ENCODE peak calls at places on chromosomes 5 and 9, in eight cellular contexts. One of them, this sample, is unnamed.

GRCh38 chr9:99234618-99235017 is 12.5 kb downstream of the SEC61B start:
- DNase-seq in heart right ventricle: no peak
- DNase-seq in cardiac fibroblast: no peak
- DNase-seq in epithelial cell of esophagus: no peak
- DNase-seq in WERI-Rb-1: no peak
- DNase-seq in coronary artery: no peak
- DNase-seq in aorta: no peak
- DNase-seq in heart left ventricle: no peak
- DNase-seq in this sample: no peak

GRCh38 chr9:4837768-4838546 is 45.2 kb downstream of the RCL1 start:
- DNase-seq in cardiac fibroblast: peak; percentile 93
- DNase-seq in WERI-Rb-1: no peak
- DNase-seq in epithelial cell of esophagus: no peak
- DNase-seq in heart left ventricle: no peak
- DNase-seq in aorta: peak; percentile 53
- DNase-seq in heart right ventricle: no peak
- DNase-seq in coronary artery: peak; percentile 79
- DNase-seq in this sample: no peak

GRCh38 chr9:135082536-135082935 is 4.9 kb upstream of the OLFM1 start:
- DNase-seq in aorta: no peak
- DNase-seq in epithelial cell of esophagus: no peak
- DNase-seq in cardiac fibroblast: no peak
- DNase-seq in WERI-Rb-1: no peak
- DNase-seq in coronary artery: no peak
- DNase-seq in heart left ventricle: no peak
- DNase-seq in heart right ventricle: no peak
- DNase-seq in this sample: no peak

GRCh38 chr5:97907611-97908400 is 724.8 kb upstream of the RIOK2 start:
- DNase-seq in cardiac fibroblast: no peak
- DNase-seq in aorta: no peak
- DNase-seq in coronary artery: no peak
- DNase-seq in heart left ventricle: no peak
- DNase-seq in WERI-Rb-1: no peak
- DNase-seq in epithelial cell of esophagus: no peak
- DNase-seq in heart right ventricle: no peak
- DNase-seq in this sample: no peak

GRCh38 chr9:86368871-86369521 is 14.8 kb upstream of the TUT7 start:
- DNase-seq in epithelial cell of esophagus: peak; percentile 95
- DNase-seq in heart right ventricle: no peak
- DNase-seq in aorta: no peak
- DNase-seq in WERI-Rb-1: no peak
- DNase-seq in cardiac fibroblast: peak; percentile 98
- DNase-seq in coronary artery: no peak
- DNase-seq in heart left ventricle: no peak
- DNase-seq in this sample: no peak

GRCh38 chr9:35236692-35237091 is 74.9 kb downstream of the UNC13B start:
- DNase-seq in WERI-Rb-1: no peak
- DNase-seq in coronary artery: no peak
- DNase-seq in cardiac fibroblast: no peak
- DNase-seq in heart left ventricle: no peak
- DNase-seq in aorta: no peak
- DNase-seq in epithelial cell of esophagus: no peak
- DNase-seq in heart right ventricle: no peak
- DNase-seq in this sample: no peak

GRCh38 chr9:126706698-126707053 is 92.9 kb downstream of the LMX1B start:
- DNase-seq in WERI-Rb-1: no peak
- DNase-seq in heart right ventricle: no peak
- DNase-seq in coronary artery: no peak
- DNase-seq in epithelial cell of esophagus: no peak
- DNase-seq in aorta: no peak
- DNase-seq in heart left ventricle: no peak
- DNase-seq in cardiac fibroblast: no peak
- DNase-seq in this sample: no peak

GRCh38 chr5:15510816-15511215 is 10.8 kb downstream of the FBXL7 start:
- DNase-seq in aorta: peak; percentile 62
- DNase-seq in heart right ventricle: no peak
- DNase-seq in WERI-Rb-1: no peak
- DNase-seq in epithelial cell of esophagus: peak; percentile 29
- DNase-seq in cardiac fibroblast: peak; percentile 17
- DNase-seq in heart left ventricle: no peak
- DNase-seq in coronary artery: no peak
- DNase-seq in this sample: no peak

GRCh38 chr5:75601996-75602395 is 9.3 kb upstream of the ANKDD1B start:
- DNase-seq in heart right ventricle: no peak
- DNase-seq in aorta: no peak
- DNase-seq in heart left ventricle: no peak
- DNase-seq in cardiac fibroblast: peak; percentile 26
- DNase-seq in epithelial cell of esophagus: peak; percentile 90
- DNase-seq in WERI-Rb-1: no peak
- DNase-seq in coronary artery: no peak
- DNase-seq in this sample: no peak

GRCh38 chr5:114055318-114055788 is 306.5 kb upstream of the KCNN2 start:
- DNase-seq in WERI-Rb-1: peak; percentile 67
- DNase-seq in heart left ventricle: peak; percentile 62
- DNase-seq in epithelial cell of esophagus: peak; percentile 18
- DNase-seq in heart right ventricle: peak; percentile 62
- DNase-seq in cardiac fibroblast: peak; percentile 18
- DNase-seq in aorta: peak; percentile 53
- DNase-seq in coronary artery: no peak
- DNase-seq in this sample: no peak

GRCh38 chr9:7316458-7316795 is 483.2 kb downstream of the DMAC1 start:
- DNase-seq in epithelial cell of esophagus: no peak
- DNase-seq in cardiac fibroblast: no peak
- DNase-seq in heart left ventricle: no peak
- DNase-seq in aorta: no peak
- DNase-seq in heart right ventricle: no peak
- DNase-seq in WERI-Rb-1: no peak
- DNase-seq in coronary artery: no peak
- DNase-seq in this sample: no peak

GRCh38 chr9:132042324-132042723 is 37.3 kb downstream of the MED27 start:
- DNase-seq in aorta: no peak
- DNase-seq in epithelial cell of esophagus: peak; percentile 80
- DNase-seq in heart right ventricle: no peak
- DNase-seq in cardiac fibroblast: peak; percentile 97
- DNase-seq in coronary artery: no peak
- DNase-seq in heart left ventricle: no peak
- DNase-seq in WERI-Rb-1: no peak
- DNase-seq in this sample: no peak

GRCh38 chr9:1009101-1009707 is 32.7 kb downstream of the DMRT3 start:
- DNase-seq in heart right ventricle: peak; percentile 84
- DNase-seq in coronary artery: peak; percentile 76
- DNase-seq in WERI-Rb-1: peak; percentile 81
- DNase-seq in aorta: peak; percentile 82
- DNase-seq in epithelial cell of esophagus: peak; percentile 76
- DNase-seq in cardiac fibroblast: peak; percentile 78
- DNase-seq in heart left ventricle: peak; percentile 74
- DNase-seq in this sample: peak; percentile 87

GRCh38 chr5:180128671-180129261 is 57.2 kb upstream of the RNF130 start:
- DNase-seq in cardiac fibroblast: no peak
- DNase-seq in coronary artery: no peak
- DNase-seq in WERI-Rb-1: no peak
- DNase-seq in heart right ventricle: no peak
- DNase-seq in epithelial cell of esophagus: no peak
- DNase-seq in aorta: no peak
- DNase-seq in heart left ventricle: no peak
- DNase-seq in this sample: no peak

GRCh38 chr5:39624268-39624886 is 199.6 kb upstream of the DAB2 start:
- DNase-seq in WERI-Rb-1: no peak
- DNase-seq in cardiac fibroblast: peak; percentile 68
- DNase-seq in heart right ventricle: no peak
- DNase-seq in aorta: no peak
- DNase-seq in coronary artery: no peak
- DNase-seq in heart left ventricle: no peak
- DNase-seq in epithelial cell of esophagus: peak; percentile 93
- DNase-seq in this sample: no peak

GRCh38 chr5:3033033-3033755 is 281.7 kb upstream of the IRX2 start:
- DNase-seq in aorta: no peak
- DNase-seq in heart left ventricle: no peak
- DNase-seq in coronary artery: no peak
- DNase-seq in cardiac fibroblast: no peak
- DNase-seq in epithelial cell of esophagus: no peak
- DNase-seq in WERI-Rb-1: no peak
- DNase-seq in heart right ventricle: no peak
- DNase-seq in this sample: no peak

GRCh38 chr5:170216262-170216864 is 16.4 kb upstream of the C5orf58 start:
- DNase-seq in epithelial cell of esophagus: peak; percentile 83
- DNase-seq in cardiac fibroblast: peak; percentile 75
- DNase-seq in aorta: no peak
- DNase-seq in WERI-Rb-1: no peak
- DNase-seq in heart left ventricle: no peak
- DNase-seq in coronary artery: no peak
- DNase-seq in heart right ventricle: no peak
- DNase-seq in this sample: peak; percentile 55

GRCh38 chr9:36802171-36802920 is 229.7 kb downstream of the MELK start:
- DNase-seq in heart right ventricle: no peak
- DNase-seq in heart left ventricle: no peak
- DNase-seq in WERI-Rb-1: no peak
- DNase-seq in epithelial cell of esophagus: peak; percentile 58
- DNase-seq in cardiac fibroblast: peak; percentile 53
- DNase-seq in coronary artery: no peak
- DNase-seq in aorta: no peak
- DNase-seq in this sample: no peak

GRCh38 chr9:19677929-19678328 is 110.9 kb downstream of the SLC24A2 start:
- DNase-seq in heart right ventricle: no peak
- DNase-seq in heart left ventricle: no peak
- DNase-seq in coronary artery: no peak
- DNase-seq in epithelial cell of esophagus: no peak
- DNase-seq in aorta: no peak
- DNase-seq in WERI-Rb-1: peak; percentile 45
- DNase-seq in cardiac fibroblast: no peak
- DNase-seq in this sample: no peak

GRCh38 chr5:160787247-160787646 is 64.8 kb downstream of the ATP10B start:
- DNase-seq in coronary artery: no peak
- DNase-seq in aorta: no peak
- DNase-seq in WERI-Rb-1: peak; percentile 12
- DNase-seq in heart right ventricle: no peak
- DNase-seq in cardiac fibroblast: no peak
- DNase-seq in heart left ventricle: no peak
- DNase-seq in epithelial cell of esophagus: peak; percentile 40
- DNase-seq in this sample: peak; percentile 53

GRCh38 chr9:37362430-37362829 is 60.1 kb upstream of the GRHPR start:
- DNase-seq in aorta: no peak
- DNase-seq in coronary artery: no peak
- DNase-seq in WERI-Rb-1: no peak
- DNase-seq in cardiac fibroblast: no peak
- DNase-seq in heart right ventricle: no peak
- DNase-seq in heart left ventricle: no peak
- DNase-seq in epithelial cell of esophagus: no peak
- DNase-seq in this sample: no peak

DNA sequence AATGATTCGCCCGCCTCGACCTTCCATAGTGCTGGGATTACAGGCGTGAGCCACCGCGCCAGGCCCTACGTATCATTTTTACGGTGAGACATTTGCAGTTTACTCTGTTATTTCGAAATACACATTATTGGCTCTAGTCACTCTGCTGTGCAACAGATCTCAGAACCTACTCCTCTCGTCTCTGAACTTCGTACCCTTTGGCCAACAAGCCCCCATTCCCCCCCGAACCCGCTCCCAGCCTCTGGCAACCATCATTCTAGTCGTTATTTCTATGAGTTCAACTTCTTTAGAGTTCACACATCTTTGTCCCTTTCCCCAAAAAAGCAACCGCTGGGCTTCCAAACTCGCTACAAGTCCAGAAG is 736 bp downstream of the PTGR1 start:
- DNase-seq in WERI-Rb-1: peak; percentile 29
- DNase-seq in cardiac fibroblast: peak; percentile 74
- DNase-seq in heart right ventricle: peak; percentile 26
- DNase-seq in epithelial cell of esophagus: peak; percentile 73
- DNase-seq in aorta: peak; percentile 58
- DNase-seq in coronary artery: peak; percentile 74
- DNase-seq in heart left ventricle: no peak
- DNase-seq in this sample: no peak
- H3K4me3 ChIP-seq in WERI-Rb-1: peak overlapping the region; percentile 89
- H3K4me3 ChIP-seq in cardiac fibroblast: peak overlapping the region; percentile 54
- H3K4me3 ChIP-seq in heart right ventricle: peak overlapping the region; percentile 76
- H3K4me3 ChIP-seq in epithelial cell of esophagus: peak overlapping the region; percentile 73
- H3K4me3 ChIP-seq in aorta: peak overlapping the region; percentile 62
- H3K4me3 ChIP-seq in coronary artery: peak overlapping the region; percentile 86
- H3K4me3 ChIP-seq in heart left ventricle: peak overlapping the region; percentile 92
- H3K4me3 ChIP-seq in this sample: peak overlapping the region; percentile 73

DNA sequence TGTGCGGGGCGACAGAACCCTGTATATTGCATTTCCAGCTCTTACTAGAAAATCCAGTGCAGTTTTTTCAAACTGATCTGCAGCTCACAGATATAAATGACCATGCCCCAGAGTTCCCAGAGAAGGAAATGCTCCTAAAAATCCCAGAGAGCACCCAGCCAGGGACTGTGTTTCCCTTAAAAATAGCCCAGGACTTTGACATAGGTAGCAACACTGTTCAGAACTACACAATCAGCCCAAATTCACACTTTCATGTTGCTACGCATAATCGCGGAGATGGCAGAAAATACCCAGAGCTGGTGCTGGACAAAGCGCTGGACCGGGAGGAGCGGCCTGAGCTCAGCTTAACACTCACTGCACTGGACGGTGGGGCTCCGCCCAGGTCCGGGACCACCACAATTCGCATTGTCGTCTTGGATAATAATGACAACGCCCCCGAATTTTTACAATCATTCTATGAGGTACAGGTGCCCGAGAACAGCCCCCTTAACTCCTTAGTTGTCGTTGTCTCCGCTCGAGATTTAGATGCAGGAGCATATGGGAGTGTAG is 786 bp downstream of the PCDHB5 start:
- DNase-seq in heart right ventricle: no peak
- DNase-seq in heart left ventricle: no peak
- DNase-seq in epithelial cell of esophagus: no peak
- DNase-seq in coronary artery: no peak
- DNase-seq in cardiac fibroblast: no peak
- DNase-seq in WERI-Rb-1: no peak
- DNase-seq in aorta: no peak
- DNase-seq in this sample: no peak
- H3K4me3 ChIP-seq in heart right ventricle: peak overlapping the region; percentile 33
- H3K4me3 ChIP-seq in heart left ventricle: peak overlapping the region; percentile 59
- H3K4me3 ChIP-seq in epithelial cell of esophagus: no peak overlapping the region
- H3K4me3 ChIP-seq in coronary artery: peak overlapping the region; percentile 52
- H3K4me3 ChIP-seq in cardiac fibroblast: no peak overlapping the region
- H3K4me3 ChIP-seq in WERI-Rb-1: peak overlapping the region; percentile 40
- H3K4me3 ChIP-seq in aorta: no peak overlapping the region
- H3K4me3 ChIP-seq in this sample: no peak overlapping the region

GRCh38 chr9:112234779-112235178 is 59.7 kb upstream of the SUSD1 start:
- DNase-seq in heart right ventricle: no peak
- DNase-seq in heart left ventricle: no peak
- DNase-seq in cardiac fibroblast: no peak
- DNase-seq in coronary artery: no peak
- DNase-seq in aorta: no peak
- DNase-seq in WERI-Rb-1: no peak
- DNase-seq in epithelial cell of esophagus: no peak
- DNase-seq in this sample: no peak

GRCh38 chr9:112233769-112234168 is 58.7 kb upstream of the SUSD1 start:
- DNase-seq in heart left ventricle: no peak
- DNase-seq in epithelial cell of esophagus: peak; percentile 70
- DNase-seq in aorta: no peak
- DNase-seq in WERI-Rb-1: no peak
- DNase-seq in coronary artery: no peak
- DNase-seq in heart right ventricle: no peak
- DNase-seq in cardiac fibroblast: peak; percentile 95
- DNase-seq in this sample: no peak

GRCh38 chr9:112232233-112232632 is 57.1 kb upstream of the SUSD1 start:
- DNase-seq in WERI-Rb-1: no peak
- DNase-seq in cardiac fibroblast: no peak
- DNase-seq in coronary artery: no peak
- DNase-seq in epithelial cell of esophagus: no peak
- DNase-seq in heart right ventricle: no peak
- DNase-seq in heart left ventricle: no peak
- DNase-seq in aorta: no peak
- DNase-seq in this sample: no peak
- H3K4me3 ChIP-seq in WERI-Rb-1: no peak overlapping the region
- H3K4me3 ChIP-seq in cardiac fibroblast: no peak overlapping the region
- H3K4me3 ChIP-seq in coronary artery: no peak overlapping the region
- H3K4me3 ChIP-seq in epithelial cell of esophagus: no peak overlapping the region
- H3K4me3 ChIP-seq in heart right ventricle: no peak overlapping the region
- H3K4me3 ChIP-seq in heart left ventricle: no peak overlapping the region
- H3K4me3 ChIP-seq in aorta: no peak overlapping the region
- H3K4me3 ChIP-seq in this sample: no peak overlapping the region

GRCh38 chr5:175668006-175668405 is 10.1 kb downstream of the HRH2 start:
- DNase-seq in coronary artery: no peak
- DNase-seq in cardiac fibroblast: no peak
- DNase-seq in heart left ventricle: no peak
- DNase-seq in epithelial cell of esophagus: no peak
- DNase-seq in aorta: no peak
- DNase-seq in heart right ventricle: no peak
- DNase-seq in WERI-Rb-1: no peak
- DNase-seq in this sample: no peak
- H3K4me3 ChIP-seq in coronary artery: no peak overlapping the region
- H3K4me3 ChIP-seq in cardiac fibroblast: no peak overlapping the region
- H3K4me3 ChIP-seq in heart left ventricle: no peak overlapping the region
- H3K4me3 ChIP-seq in epithelial cell of esophagus: no peak overlapping the region
- H3K4me3 ChIP-seq in aorta: no peak overlapping the region
- H3K4me3 ChIP-seq in heart right ventricle: no peak overlapping the region
- H3K4me3 ChIP-seq in WERI-Rb-1: no peak overlapping the region
- H3K4me3 ChIP-seq in this sample: no peak overlapping the region

This sample was measured in GM12865.